ENCODE peak calls at places on chromosomes 1 and 21, in six cellular contexts. Z is SK-N-SH, G is K562, V is H1, E is GM12878, X is HepG2. H is an unnamed sample.

GRCh38 chr1:209989525-209989924 is 51.5 kb downstream of the SYT14 start:
- DNase-seq in Z (peak; percentile 28), G (no peak), V (no peak), E (no peak), X (no peak), H (no peak)

GRCh38 chr1:104671684-104672353 is 922.1 kb downstream of the AMY1C start:
- DNase-seq in Z (no peak), G (no peak), V (no peak), E (no peak), X (no peak), H (no peak)

GRCh38 chr1:94702440-94702810 is 117.7 kb upstream of the SLC44A3 start:
- DNase-seq in Z (no peak), G (no peak), V (no peak), E (no peak), X (no peak), H (no peak)

GRCh38 chr1:209879539-209879938 is 51.8 kb downstream of the UTP25 start:
- DNase-seq in Z (peak; percentile 58), G (no peak), V (no peak), E (no peak), X (peak; percentile 2), H (no peak)

GRCh38 chr1:228318823-228319241 is 87.8 kb downstream of the TRIM11 start:
- DNase-seq in Z (no peak), G (no peak), V (no peak), E (no peak), X (no peak), H (no peak)

GRCh38 chr21:46188226-46189212 is 4.3 kb upstream of the SPATC1L start:
- DNase-seq in Z (peak; percentile 72), G (peak; percentile 92), V (no peak), E (no peak), X (peak; percentile 55), H (no peak)

GRCh38 chr1:62493656-62494055 is 56.8 kb downstream of the USP1 start:
- DNase-seq in Z (no peak), G (no peak), V (no peak), E (no peak), X (no peak), H (no peak)

GRCh38 chr1:93615201-93616150 is 66.2 kb downstream of the BCAR3 start:
- DNase-seq in Z (no peak), G (peak; percentile 44), V (no peak), E (peak; percentile 53), X (peak; percentile 80), H (no peak)

GRCh38 chr1:45012639-45013278 is 705 bp downstream of the UROD start:
- DNase-seq in Z (peak; percentile 50), G (peak; percentile 100), V (peak; percentile 58), E (no peak), X (peak; percentile 72), H (peak; percentile 62)

GRCh38 chr21:45991606-45992301 is 10.2 kb downstream of the COL6A1 start:
- DNase-seq in Z (no peak), G (no peak), V (no peak), E (no peak), X (no peak), H (no peak)

GRCh38 chr1:69172003-69173000 is 395.4 kb upstream of the LRRC7 start:
- DNase-seq in Z (no peak), G (no peak), V (no peak), E (no peak), X (no peak), H (no peak)

GRCh38 chr1:87331319-87332269 is 2.9 kb downstream of the LMO4 start:
- DNase-seq in Z (peak; percentile 54), G (peak; percentile 82), V (peak; percentile 86), E (no peak), X (peak; percentile 55), H (peak; percentile 53)

GRCh38 chr1:8232036-8232757 is 85.7 kb upstream of the SLC45A1 start:
- DNase-seq in Z (no peak), G (peak; percentile 56), V (no peak), E (no peak), X (no peak), H (no peak)

GRCh38 chr1:162376754-162377153 is at the start of gene SPATA46:
- DNase-seq in Z (no peak), G (no peak), V (no peak), E (no peak), X (no peak), H (no peak)

GRCh38 chr1:151809625-151810556 is 4.7 kb upstream of the LINGO4 start:
- DNase-seq in Z (no peak), G (no peak), V (no peak), E (no peak), X (no peak), H (no peak)
- TF ChIP-seq GABPA in Z (no peak), G (no peak), V (no peak), E (no peak), X (no peak), H (no peak)

GRCh38 chr1:248904437-248905216 is 1.4 kb upstream of the PGBD2 start:
- DNase-seq in Z (no peak), G (no peak), V (no peak), E (no peak), X (no peak), H (no peak)
- TF ChIP-seq CTCF in Z (no peak), G (no peak), V (no peak), E (no peak), X (no peak), H (no peak)

GRCh38 chr1:109497449-109498160 is 3.7 kb downstream of the CYB561D1 start:
- DNase-seq in Z (no peak), G (no peak), V (no peak), E (no peak), X (no peak), H (no peak)
- TF ChIP-seq GABPA in Z (no peak), G (no peak), V (no peak), E (no peak), X (no peak), H (no peak)

DNA sequence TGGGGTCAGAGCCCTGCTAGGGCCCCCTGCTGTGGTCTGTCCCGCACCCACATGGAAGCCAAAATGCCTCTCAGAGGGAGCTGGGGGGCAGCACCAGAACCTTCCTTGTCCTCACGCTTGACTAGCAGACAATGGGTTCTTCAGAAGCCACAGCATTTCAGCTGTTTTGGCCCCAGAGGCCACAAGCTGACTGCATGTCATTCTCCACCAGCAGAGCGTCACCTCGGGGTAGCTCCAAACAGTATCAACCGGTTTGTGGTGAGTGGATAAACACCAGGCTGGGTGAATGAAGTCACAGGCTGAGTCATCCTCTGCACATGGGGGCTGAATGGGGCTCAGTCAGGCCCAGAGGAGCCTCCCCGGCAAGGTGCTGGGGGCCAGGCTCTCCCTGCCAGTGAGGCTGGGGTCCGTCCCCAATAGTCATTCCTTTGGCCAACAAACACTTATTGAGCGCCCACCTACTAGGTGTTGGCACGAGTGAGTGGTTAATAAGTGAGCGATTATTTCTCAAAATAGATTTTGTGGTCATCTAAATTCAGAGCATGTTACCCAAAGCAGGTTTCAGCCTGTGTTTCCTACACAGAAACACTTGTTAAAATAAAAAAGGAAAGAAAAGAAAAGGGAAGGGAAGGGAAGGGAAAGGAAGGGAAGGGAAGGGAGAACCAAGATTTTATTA is 9.1 kb downstream of the OLIG1 start:
- DNase-seq in Z (no peak), G (peak; percentile 68), V (no peak), E (peak; percentile 88), X (peak; percentile 17), H (peak; percentile 90)
- TF ChIP-seq CTCF in Z (no peak), G (peak; percentile 15), V (no peak), E (no peak), X (no peak), H (no peak)

GRCh38 chr1:172489847-172490246 is 43.1 kb upstream of the SUCO start:
- DNase-seq in Z (no peak), G (no peak), V (no peak), E (no peak), X (no peak), H (no peak)
- TF ChIP-seq GABPA in Z (no peak), G (no peak), V (no peak), E (no peak), X (no peak), H (no peak)

GRCh38 chr1:26122988-26123973 is 11.7 kb downstream of the PDIK1L start:
- DNase-seq in Z (no peak), G (peak; percentile 82), V (no peak), E (no peak), X (no peak), H (no peak)

GRCh38 chr1:26124433-26125318 is 13.1 kb downstream of the PDIK1L start:
- DNase-seq in Z (no peak), G (no peak), V (no peak), E (no peak), X (no peak), H (no peak)

GRCh38 chr1:26121854-26122773 is 10.5 kb downstream of the PDIK1L start:
- DNase-seq in Z (peak; percentile 46), G (peak; percentile 38), V (no peak), E (no peak), X (no peak), H (no peak)

GRCh38 chr1:26125382-26125781 is 13.8 kb downstream of the PDIK1L start:
- DNase-seq in Z (no peak), G (no peak), V (no peak), E (no peak), X (no peak), H (no peak)

GRCh38 chr1:26119892-26120608 is 8.4 kb downstream of the PDIK1L start:
- DNase-seq in Z (no peak), G (no peak), V (no peak), E (no peak), X (no peak), H (no peak)
- TF ChIP-seq CTCF in Z (no peak), G (no peak), V (no peak), E (no peak), X (no peak), H (no peak)

DNA sequence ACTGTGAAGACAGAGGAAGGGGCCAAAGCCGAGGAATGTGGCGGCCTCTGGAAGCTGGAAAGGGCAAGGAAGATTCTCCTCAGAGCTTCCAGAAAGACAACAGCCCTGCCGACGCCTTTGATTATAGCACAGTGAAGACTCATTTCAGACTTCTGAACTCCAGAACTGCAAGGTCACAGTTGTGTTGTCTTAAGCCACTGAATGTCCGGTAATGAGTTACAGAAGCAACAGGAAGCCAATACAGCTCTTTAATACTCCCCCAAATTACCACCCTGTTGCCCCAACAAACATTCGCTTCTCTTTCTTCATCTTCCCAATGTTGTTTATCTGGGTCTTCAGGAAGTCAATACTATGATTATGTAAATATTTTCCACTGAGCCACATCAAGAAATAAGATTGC is 44.0 kb downstream of the ETS2 start:
- DNase-seq in Z (no peak), G (no peak), V (no peak), E (no peak), X (peak; percentile 36), H (no peak)
- TF ChIP-seq GABPA in Z (no peak), G (no peak), V (no peak), E (no peak), X (no peak), H (no peak)